ENCODE peak calls at places on chromosome 9, in nine cellular contexts. D is stomach, W is NB4, S is lower leg skin, Q is A549, A is right lobe of liver, J is suprapubic skin, T is breast epithelium, V is heart left ventricle. L is an unnamed sample.

GRCh38 chr9:136996361-136997281 is at the start of gene CLIC3:
- DNase-seq in J (no peak), A (no peak), D (peak; percentile 73), V (no peak), T (no peak), W (peak; percentile 54), S (no peak), Q (peak; percentile 54), L (no peak)

GRCh38 chr9:69325409-69326212 is 596 bp downstream of the ENTREP1 start:
- DNase-seq in T (no peak), Q (peak; percentile 14), J (no peak), S (no peak), A (no peak), W (no peak), D (peak; percentile 45), V (peak; percentile 37), L (no peak)

GRCh38 chr9:136250676-136251075 is 5.1 kb upstream of the QSOX2 start:
- DNase-seq in J (no peak), S (no peak), Q (no peak), D (no peak), V (no peak), T (no peak), A (no peak), W (no peak), L (no peak)

GRCh38 chr9:122561446-122561845 is 8.5 kb downstream of the OR1N2 start:
- DNase-seq in S (no peak), V (no peak), A (no peak), Q (no peak), W (no peak), J (no peak), D (no peak), T (no peak), L (no peak)

GRCh38 chr9:122190597-122191381 is 31.1 kb downstream of the MORN5 start:
- DNase-seq in S (no peak), V (no peak), J (no peak), T (peak; percentile 69), A (no peak), W (no peak), Q (no peak), D (peak; percentile 55), L (no peak)

GRCh38 chr9:114733814-114734213 is 51.8 kb upstream of the TEX48 start:
- DNase-seq in J (no peak), V (no peak), S (no peak), A (no peak), T (no peak), Q (peak; percentile 59), W (no peak), D (no peak), L (no peak)

GRCh38 chr9:124398191-124398590 is 17.1 kb downstream of the PSMB7 start:
- DNase-seq in S (no peak), D (no peak), A (no peak), W (no peak), J (no peak), V (no peak), Q (no peak), T (no peak), L (no peak)

GRCh38 chr9:92682269-92682668 is 12.3 kb upstream of the IPPK start:
- DNase-seq in A (no peak), W (no peak), T (no peak), V (no peak), J (no peak), Q (no peak), D (no peak), S (no peak), L (no peak)

GRCh38 chr9:2872307-2872940 is 28.5 kb upstream of the PUM3 start:
- DNase-seq in S (no peak), D (no peak), T (no peak), A (no peak), J (no peak), V (no peak), Q (no peak), W (peak; percentile 70), L (no peak)

GRCh38 chr9:4548796-4549725 is 58.8 kb downstream of the SLC1A1 start:
- DNase-seq in T (no peak), S (no peak), W (peak; percentile 41), D (no peak), Q (peak; percentile 23), V (peak; percentile 44), A (no peak), J (no peak), L (no peak)

GRCh38 chr9:87140605-87141109 is 193.4 kb upstream of the GAS1 start:
- DNase-seq in V (no peak), W (peak; percentile 3), Q (no peak), T (no peak), A (no peak), D (no peak), S (no peak), J (no peak), L (no peak)

DNA sequence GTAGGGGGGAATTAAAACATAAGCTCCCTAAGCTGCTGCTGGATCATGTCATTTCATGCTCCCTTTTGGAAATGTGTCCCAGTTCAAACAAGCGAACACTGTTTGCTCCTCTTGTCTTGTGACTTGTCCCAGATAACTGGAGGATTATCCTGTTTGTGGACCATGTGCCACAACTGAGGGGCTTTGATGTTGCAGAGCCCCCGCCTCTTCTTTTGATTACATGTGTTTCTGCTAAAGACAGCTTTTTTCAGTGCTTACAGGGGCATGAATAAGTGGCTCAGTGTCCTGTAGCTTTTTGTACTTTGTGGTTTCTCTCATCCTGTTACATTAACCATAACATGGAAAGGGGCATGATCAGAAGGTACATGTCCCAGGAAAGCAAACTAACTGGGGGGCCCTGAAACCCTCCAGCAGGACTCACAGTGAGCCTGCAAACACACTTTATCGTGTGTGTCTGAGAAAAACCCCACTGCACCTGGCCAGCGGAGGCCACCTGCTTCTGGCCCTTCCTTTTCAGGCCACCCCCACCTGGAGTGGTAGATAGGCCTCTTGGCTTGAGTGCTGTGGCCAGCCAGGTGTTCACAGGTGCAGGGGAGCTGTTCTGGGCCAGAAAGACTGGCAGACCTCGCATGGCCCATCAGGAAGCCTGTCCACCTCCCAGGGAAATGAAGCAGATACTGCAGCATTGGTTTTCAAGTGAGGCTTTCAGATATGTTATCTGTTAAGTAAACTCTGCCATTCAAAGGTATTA is 285.6 kb downstream of the FANCC start:
- DNase-seq in Q (no peak), W (no peak), J (no peak), D (peak; percentile 83), V (no peak), S (no peak), A (no peak), T (no peak), L (no peak)
- TF ChIP-seq POLR2A in Q (no peak), W (no peak), J (no peak), D (no peak), V (no peak), S (no peak), A (no peak), T (no peak), L (no peak)

DNA sequence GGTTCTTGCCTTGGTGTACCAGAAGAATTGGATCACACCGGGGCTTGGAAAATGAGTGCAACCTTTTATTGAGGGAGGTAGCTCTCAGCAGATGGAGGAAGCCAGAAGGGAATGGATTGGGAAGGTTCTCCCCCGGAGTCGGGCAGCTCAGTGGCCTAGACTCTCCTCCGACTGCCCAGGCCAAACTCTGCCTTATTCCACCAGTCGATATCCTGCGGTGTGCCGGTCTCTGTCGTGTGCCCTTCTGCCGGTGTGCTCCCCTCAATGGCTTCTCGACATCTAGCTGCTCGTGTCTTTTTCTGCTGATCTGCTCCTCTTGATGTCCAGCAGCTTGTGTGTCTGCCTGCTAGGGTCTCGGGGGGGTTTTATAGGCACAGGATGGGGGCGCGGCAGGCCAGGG is 87.4 kb upstream of the CCL21 start:
- DNase-seq in D (no peak), V (no peak), A (no peak), J (no peak), S (no peak), T (no peak), Q (no peak), W (no peak), L (no peak)
- H3K4me3 ChIP-seq in D (no peak overlapping the region), V (no peak overlapping the region), A (no peak overlapping the region), J (no peak overlapping the region), S (no peak overlapping the region), T (no peak overlapping the region), Q (no peak overlapping the region), W (no peak overlapping the region), L (no peak overlapping the region)

GRCh38 chr9:129439242-129439641 is 181.7 kb downstream of the C9orf50 start:
- DNase-seq in V (no peak), Q (no peak), W (no peak), T (no peak), D (no peak), J (no peak), A (no peak), S (no peak), L (no peak)

GRCh38 chr9:129435996-129436676 is 184.8 kb downstream of the C9orf50 start:
- DNase-seq in V (peak; percentile 21), J (no peak), D (no peak), T (no peak), A (no peak), S (no peak), W (no peak), Q (no peak), L (no peak)

GRCh38 chr9:129435272-129435671 is 185.6 kb downstream of the C9orf50 start:
- DNase-seq in S (no peak), Q (no peak), V (peak; percentile 27), A (no peak), J (no peak), T (no peak), W (no peak), D (peak; percentile 52), L (no peak)

GRCh38 chr9:129437626-129438323 is 183.1 kb downstream of the C9orf50 start:
- DNase-seq in T (no peak), V (peak; percentile 57), W (no peak), S (no peak), Q (no peak), A (no peak), J (no peak), D (no peak), L (no peak)

DNA sequence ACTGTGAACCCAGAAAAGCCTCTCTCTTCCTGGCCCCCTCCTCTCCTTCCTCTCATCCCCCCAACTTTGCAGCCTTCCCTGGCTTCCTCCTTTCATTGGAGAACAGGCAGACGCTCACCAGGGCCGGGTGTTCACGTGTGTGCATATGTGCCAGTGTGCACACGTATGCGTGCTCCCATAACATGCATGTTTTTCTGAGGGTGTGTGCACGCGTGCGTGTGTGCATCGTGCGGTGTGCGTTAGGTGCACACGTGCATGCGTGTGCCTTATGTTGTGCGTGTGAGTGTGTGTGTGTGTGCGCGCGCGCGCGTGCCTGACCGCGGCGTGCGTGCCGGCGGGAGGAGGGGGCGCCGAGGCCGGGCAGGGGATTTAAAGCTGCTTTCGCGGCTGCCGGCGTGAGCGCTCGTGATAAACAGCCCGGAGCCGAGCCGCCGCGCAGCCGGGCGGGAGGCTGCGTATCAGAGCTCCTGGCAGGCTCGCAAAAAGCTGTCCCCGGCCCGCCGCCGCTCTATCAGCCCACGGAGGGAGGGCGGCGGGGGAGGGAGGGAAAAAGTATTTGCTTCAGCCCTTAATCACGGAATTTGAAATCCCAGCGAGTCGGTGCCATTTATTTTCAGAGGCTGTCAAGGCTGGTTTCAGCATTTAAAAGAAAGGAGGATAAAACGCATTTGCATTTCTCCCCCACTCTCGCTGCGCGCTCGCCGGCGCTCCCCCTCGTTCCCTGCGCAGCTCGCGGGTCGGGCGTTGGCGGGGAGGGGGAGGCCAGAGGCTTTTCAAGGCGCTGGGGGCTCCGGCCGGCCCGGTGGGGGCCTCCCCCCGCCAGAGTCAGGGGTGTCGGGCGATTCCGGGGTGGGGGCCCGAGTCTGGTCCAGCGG is 183.9 kb downstream of the C9orf50 start:
- DNase-seq in A (no peak), D (peak; percentile 85), J (no peak), S (no peak), Q (no peak), W (peak; percentile 48), T (no peak), V (peak; percentile 86), L (no peak)
- TF ChIP-seq POLR2A in A (no peak), D (no peak), J (no peak), S (no peak), Q (no peak), W (no peak), T (no peak), V (no peak), L (no peak)

GRCh38 chr9:89372230-89372816 is 54.0 kb downstream of the SECISBP2 start:
- DNase-seq in T (no peak), S (no peak), J (no peak), Q (no peak), D (no peak), W (peak; percentile 36), V (no peak), A (no peak), L (no peak)
- H3K4me3 ChIP-seq in T (no peak overlapping the region), S (no peak overlapping the region), J (no peak overlapping the region), Q (no peak overlapping the region), D (no peak overlapping the region), W (no peak overlapping the region), V (no peak overlapping the region), A (no peak overlapping the region), L (no peak overlapping the region)

L was measured in esophagus squamous epithelium.